ENCODE peak calls at places on chromosomes 12 and 14, in six cellular contexts. D is IMR-90, I is mesenchymal stem cell, N is neuronal stem cell, B is H1, A is H9. U is an unnamed sample. For H3K4me1, the result is how much of the 10 kb centered on the place peaks cover.

GRCh38 chr12:67630373-67631088 is 18.0 kb upstream of the DYRK2 start:
- DNase-seq in B (peak), I (peak), A (peak), N (no peak), D (no peak), U (no peak)

GRCh38 chr14:59343585-59343984 is 121.6 kb downstream of the GPR135 start:
- DNase-seq in B (no peak), N (no peak), A (no peak), I (no peak), D (no peak), U (no peak)

GRCh38 chr14:61476105-61476736 is 154.8 kb downstream of the PRKCH start:
- DNase-seq in I (no peak), D (no peak), N (no peak), B (no peak), A (no peak), U (no peak)

GRCh38 chr14:53619625-53620324 is 336.9 kb downstream of the BMP4 start:
- DNase-seq in A (no peak), I (peak), D (peak), B (no peak), N (no peak), U (peak)

GRCh38 chr14:49310298-49310697 is 275.9 kb downstream of the RPS29 start:
- DNase-seq in I (no peak), N (no peak), B (no peak), A (peak), D (no peak), U (no peak)

GRCh38 chr12:54935235-54935951 is 49.2 kb downstream of the TESPA1 start:
- DNase-seq in D (peak), B (no peak), N (no peak), I (peak), A (no peak), U (peak)

GRCh38 chr12:1576410-1577240 is 17.8 kb downstream of the FBXL14 start:
- DNase-seq in D (peak), B (no peak), I (peak), A (no peak), N (no peak), U (no peak)

GRCh38 chr12:120719072-120719471 is 6.6 kb upstream of the ACADS start:
- DNase-seq in I (no peak), A (no peak), N (no peak), B (no peak), D (no peak), U (no peak)

GRCh38 chr12:115097406-115097805 is 413.4 kb upstream of the TBX3 start:
- DNase-seq in A (no peak), I (no peak), N (no peak), D (no peak), B (no peak), U (no peak)

GRCh38 chr12:117594481-117594880 is 233.1 kb upstream of the NOS1 start:
- DNase-seq in B (no peak), N (no peak), A (no peak), D (no peak), I (no peak), U (no peak)

GRCh38 chr12:114936148-114937099 is 252.4 kb upstream of the TBX3 start:
- DNase-seq in B (no peak), I (peak), A (no peak), D (peak), N (no peak), U (no peak)

GRCh38 chr12:130086777-130087176 is 75.5 kb upstream of the FZD10 start:
- DNase-seq in D (no peak), I (no peak), A (no peak), N (no peak), B (no peak), U (no peak)

GRCh38 chr12:67705394-67706370 is 57.1 kb downstream of the DYRK2 start:
- DNase-seq in B (no peak), D (peak), A (no peak), I (peak), N (no peak), U (no peak)

GRCh38 chr12:63276537-63277365 is 125.8 kb upstream of the AVPR1A start:
- DNase-seq in D (peak), I (peak), A (peak), B (peak), N (peak), U (peak)

GRCh38 chr12:109741286-109741969 is 27.8 kb downstream of the FAM222A start:
- DNase-seq in D (no peak), N (no peak), A (peak), I (no peak), B (no peak), U (no peak)

GRCh38 chr12:77224346-77224745 is 159.0 kb upstream of the E2F7 start:
- DNase-seq in A (no peak), B (no peak), I (no peak), D (no peak), N (no peak), U (no peak)

GRCh38 chr14:94317259-94317658 is 5.9 kb downstream of the SERPINA6 start:
- DNase-seq in D (no peak), N (no peak), B (no peak), I (no peak), A (no peak), U (no peak)

GRCh38 chr12:64990991-64991570 is 130.0 kb downstream of the WIF1 start:
- DNase-seq in A (no peak), N (peak), B (no peak), I (no peak), D (no peak), U (no peak)

GRCh38 chr14:88829188-88829587 is 4.7 kb downstream of the TTC8 start:
- DNase-seq in D (no peak), I (no peak), N (no peak), A (no peak), B (no peak), U (no peak)

GRCh38 chr12:50070314-50071060 is 13.1 kb downstream of the ASIC1 start:
- DNase-seq in B (no peak), I (peak), N (peak), D (peak), A (peak), U (peak)

GRCh38 chr14:39243831-39244230 is 10.1 kb downstream of the MIA2 start:
- DNase-seq in I (no peak), B (no peak), D (no peak), A (no peak), N (no peak), U (peak)

GRCh38 chr14:21382095-21382494 is 1.7 kb downstream of the SUPT16H start:
- DNase-seq in D (no peak), B (no peak), A (no peak), N (no peak), I (no peak), U (no peak)

GRCh38 chr12:46664771-46665287 is 161.0 kb downstream of the SLC38A4 start:
- DNase-seq in N (no peak), A (no peak), B (no peak), I (peak), D (peak), U (no peak)

GRCh38 chr12:98817779-98818178 is 172.7 kb downstream of the APAF1 start:
- DNase-seq in I (no peak), N (no peak), A (no peak), B (no peak), D (no peak), U (no peak)

GRCh38 chr12:5026342-5026938 is 17.2 kb upstream of the KCNA5 start:
- DNase-seq in A (no peak), N (no peak), B (no peak), I (no peak), D (no peak), U (no peak)

GRCh38 chr12:68497702-68498101 is 113.0 kb upstream of the RAP1B start:
- DNase-seq in A (no peak), N (no peak), I (peak), D (peak), B (no peak), U (no peak)

GRCh38 chr12:53550595-53550994 is 43.3 kb upstream of the NPFF start:
- DNase-seq in I (peak), B (no peak), D (peak), N (no peak), A (no peak), U (no peak)

GRCh38 chr12:130973906-130974305 is 20.2 kb downstream of the ADGRD1 start:
- DNase-seq in N (no peak), A (no peak), I (no peak), B (no peak), D (no peak), U (no peak)

GRCh38 chr12:3332190-3332589 is 158.8 kb upstream of the PRMT8 start:
- DNase-seq in I (peak), N (no peak), A (no peak), B (no peak), D (peak), U (no peak)

GRCh38 chr12:100672075-100672592 is 98.7 kb downstream of the GAS2L3 start:
- DNase-seq in N (no peak), I (peak), B (no peak), D (no peak), A (peak), U (peak)

GRCh38 chr12:46154221-46154975 is 114.4 kb downstream of the SLC38A1 start:
- DNase-seq in D (peak), I (peak), A (no peak), N (no peak), B (no peak), U (peak)

GRCh38 chr12:30197392-30198047 is 413.8 kb upstream of the TMTC1 start:
- DNase-seq in N (no peak), B (no peak), I (peak), A (no peak), D (peak), U (no peak)

GRCh38 chr14:64035143-64035542 is 182.3 kb downstream of the SYNE2 start:
- DNase-seq in I (peak), A (no peak), D (peak), N (no peak), B (no peak), U (no peak)

GRCh38 chr12:52815676-52816075 is 1.8 kb upstream of the KRT4 start:
- DNase-seq in I (no peak), A (no peak), N (no peak), B (no peak), D (no peak), U (no peak)

GRCh38 chr14:75989134-75989533 is 3.6 kb downstream of the IFT43 start:
- DNase-seq in B (no peak), I (peak), N (no peak), A (no peak), D (peak), U (no peak)

GRCh38 chr14:105533811-105534498 is 7.6 kb downstream of the TMEM121 start:
- DNase-seq in A (no peak), B (no peak), N (no peak), I (no peak), D (no peak), U (no peak)

GRCh38 chr12:111170559-111170958 is 198.3 kb downstream of the PHETA1 start:
- DNase-seq in D (no peak), A (no peak), N (no peak), B (no peak), I (no peak), U (peak)
- H3K4me1 ChIP-seq in D (under half), A (under half), N (under half), B (under half), I (under half), U (under half)

GRCh38 chr12:13038491-13039161 is 5.6 kb upstream of the FAM234B start:
- DNase-seq in B (no peak), A (no peak), D (peak), I (no peak), N (no peak), U (no peak)

GRCh38 chr12:13036881-13037280 is 7.3 kb upstream of the FAM234B start:
- DNase-seq in A (no peak), B (no peak), I (peak), N (no peak), D (peak), U (no peak)

GRCh38 chr12:13042666-13043230 is 1.4 kb upstream of the FAM234B start:
- DNase-seq in B (no peak), A (no peak), I (no peak), N (no peak), D (no peak), U (no peak)

GRCh38 chr12:13041224-13041623 is 3.0 kb upstream of the FAM234B start:
- DNase-seq in D (no peak), B (no peak), A (no peak), N (no peak), I (no peak), U (no peak)

GRCh38 chr12:13039557-13039956 is 4.6 kb upstream of the FAM234B start:
- DNase-seq in A (no peak), D (no peak), B (no peak), I (no peak), N (no peak), U (no peak)
- H4K91ac ChIP-seq in A (no peak), D (no peak), B (no peak), I (no peak), N (no peak), U (no peak)

GRCh38 chr14:52325126-52325525 is 11.0 kb downstream of the PTGER2 start:
- DNase-seq in A (no peak), D (peak), B (no peak), I (peak), N (no peak), U (no peak)

GRCh38 chr14:52329678-52330376 is 15.7 kb downstream of the PTGER2 start:
- DNase-seq in B (no peak), D (no peak), I (no peak), A (no peak), N (no peak), U (no peak)

GRCh38 chr14:52328286-52328685 is 14.2 kb downstream of the PTGER2 start:
- DNase-seq in A (no peak), I (peak), N (no peak), B (no peak), D (peak), U (no peak)

GRCh38 chr14:52325632-52326031 is 11.5 kb downstream of the PTGER2 start:
- DNase-seq in N (no peak), A (no peak), B (no peak), I (peak), D (peak), U (no peak)

GRCh38 chr14:52327374-52328226 is 13.5 kb downstream of the PTGER2 start:
- DNase-seq in B (no peak), N (no peak), D (peak), A (no peak), I (peak), U (no peak)
- H2AFZ ChIP-seq in B (no peak), N (no peak), D (no peak), A (no peak), I (no peak), U (no peak)

GRCh38 chr14:38198425-38198824 is 9.3 kb upstream of the SSTR1 start:
- DNase-seq in N (no peak), B (no peak), A (no peak), D (no peak), I (no peak), U (no peak)
- H3K4me1 ChIP-seq in N (under half), B (under half), A (under half), D (under half), I (under half), U (under half)

GRCh38 chr12:11628353-11628752 is 21.1 kb upstream of the ETV6 start:
- DNase-seq in A (no peak), I (no peak), D (no peak), N (no peak), B (no peak), U (peak)
- H4K91ac ChIP-seq in A (no peak), I (no peak), D (no peak), N (no peak), B (no peak), U (no peak)

GRCh38 chr14:68199465-68200145 is 380.0 kb downstream of the RAD51B start:
- DNase-seq in D (no peak), I (no peak), B (peak), A (peak), N (peak), U (no peak)
- H2AFZ ChIP-seq in D (no peak), I (no peak), B (no peak), A (no peak), N (peak), U (no peak)

DNA sequence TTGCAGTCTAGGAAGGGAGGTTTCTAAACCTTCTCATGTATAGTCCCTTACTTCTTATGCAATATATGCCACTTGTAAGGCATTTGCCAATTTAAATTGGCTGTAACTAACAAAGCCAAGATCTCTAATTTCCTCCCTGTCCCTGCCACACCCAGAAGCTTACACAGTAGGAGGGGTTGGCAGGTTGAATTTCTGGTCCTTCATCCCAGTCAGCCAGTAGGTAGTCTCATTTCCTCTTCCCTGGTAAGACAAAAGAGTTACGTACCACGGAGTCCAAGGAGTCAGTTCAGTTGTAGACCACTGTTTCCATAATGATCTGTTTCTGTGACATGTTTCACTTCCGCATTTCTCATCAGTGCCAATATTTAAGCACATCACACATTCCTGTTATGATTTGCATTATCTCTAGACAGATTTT is 47.0 kb upstream of the PLBD1 start:
- DNase-seq in B (no peak), D (no peak), N (no peak), I (no peak), A (no peak), U (no peak)
- H3K4me1 ChIP-seq in B (under half), D (under half), N (under half), I (under half), A (under half), U (under half)

DNA sequence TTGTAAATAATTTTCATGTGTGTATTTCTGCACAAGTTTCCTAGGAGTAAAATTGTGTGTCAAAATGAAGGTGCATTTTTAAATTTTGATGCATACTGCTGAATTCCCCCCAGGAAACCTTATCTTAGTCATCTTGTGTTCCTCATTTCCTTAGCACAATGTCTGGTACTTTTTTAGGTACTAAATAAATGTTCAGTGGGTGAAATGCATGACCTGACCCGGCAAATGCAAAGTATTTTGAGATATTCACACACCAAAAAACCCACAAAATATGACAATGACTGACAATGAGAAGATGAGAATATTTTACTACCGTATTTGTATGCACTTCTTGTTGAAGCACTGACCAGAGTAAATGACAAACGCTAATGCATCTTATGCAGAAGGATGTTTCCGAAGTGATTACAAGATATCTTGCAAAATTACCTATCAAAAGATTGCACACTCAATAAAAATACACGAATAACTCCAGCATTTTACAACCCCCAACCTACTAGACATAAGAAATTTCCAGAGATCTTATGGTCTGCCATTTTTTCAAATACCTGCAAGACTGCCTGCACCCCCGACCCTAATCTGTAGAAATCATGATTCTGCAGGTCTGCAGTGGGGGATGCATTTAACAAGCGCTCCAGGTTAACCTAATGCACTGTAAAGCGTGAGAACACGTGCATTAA is 895 bp upstream of the PRKAB1 start:
- DNase-seq in A (no peak), N (no peak), I (no peak), D (no peak), B (no peak), U (no peak)
- H4K91ac ChIP-seq in A (no peak), N (no peak), I (no peak), D (no peak), B (no peak), U (no peak)

DNA sequence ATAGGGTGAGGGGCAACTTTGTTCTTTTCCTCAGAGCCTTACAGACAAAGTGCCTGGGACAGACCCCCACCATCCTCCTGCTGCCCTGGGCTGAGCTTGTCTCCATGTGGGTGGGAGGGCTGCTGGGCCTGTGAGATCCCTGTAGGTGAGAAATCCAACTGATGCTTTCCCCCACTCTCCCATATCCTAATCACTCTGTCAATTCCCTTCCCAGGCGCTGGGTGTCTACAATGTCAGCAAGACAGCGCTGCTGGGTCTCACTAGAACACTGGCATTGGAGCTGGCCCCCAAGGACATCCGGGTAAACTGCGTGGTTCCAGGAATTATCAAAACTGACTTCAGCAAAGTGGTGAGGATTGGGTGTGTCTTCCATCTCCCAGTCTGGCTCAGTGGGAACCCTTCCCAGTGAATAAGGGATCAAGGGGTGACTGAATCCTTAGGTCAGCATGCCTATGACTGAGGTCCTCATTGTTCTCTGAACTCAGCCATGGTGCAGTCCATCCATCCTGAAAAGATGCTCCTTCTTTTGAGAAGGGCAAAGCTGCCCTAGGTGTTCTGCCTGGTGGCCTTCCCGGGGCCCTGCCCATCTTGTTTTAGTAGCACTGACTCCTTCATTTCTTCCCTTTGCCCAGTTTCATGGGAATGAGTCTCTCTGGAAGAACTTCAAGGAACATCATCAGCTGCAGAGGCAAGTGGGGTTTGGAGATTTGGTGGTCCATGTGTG is 8.2 kb downstream of the DHRS2 start:
- DNase-seq in N (no peak), I (no peak), B (no peak), D (no peak), A (no peak), U (no peak)
- H2AFZ ChIP-seq in N (no peak), I (no peak), B (no peak), D (no peak), A (no peak), U (no peak)

U was measured in trophoblast cell.